ENCODE peak calls at places on chromosomes 11 and 22, in nine cellular contexts. I is PC-3; N is activated T-helper 1 cell treated with anti-CD3 and anti-CD28 coated beads, Interleukin-12 subunit alpha, Interleukin-12 subunit beta, Interleukin-2, Interleukin-4 antibody, amounts not matched to agents 30 ng/mL and 10 ng/mL and 1 ng/mL, durations not matched to agents 14 hours and 24 hours and 36 hours; O is PC-9; C is NCI-H345; S is mesendoderm; X is EL; R is RKO; G is naive thymus-derived CD8-positive, alpha-beta T cell. B is an unnamed sample.

GRCh38 chr11:113951487-113951886 is 23.4 kb upstream of the HTR3A start:
- DNase-seq in C (no peak), O (no peak), X (no peak), G (no peak), I (no peak), N (no peak), S (peak), R (no peak), B (no peak)

GRCh38 chr22:21796863-21797262 is 61.3 kb upstream of the YPEL1 start:
- DNase-seq in R (no peak), X (no peak), S (no peak), I (no peak), O (no peak), N (no peak), G (no peak), C (no peak), B (no peak)

GRCh38 chr11:121890377-121890776 is 225.6 kb downstream of the BLID start:
- DNase-seq in R (no peak), X (peak), O (no peak), C (no peak), N (no peak), I (peak), S (no peak), G (no peak), B (peak)

GRCh38 chr11:111177037-111177988 is 68.2 kb upstream of the POU2AF2 start:
- DNase-seq in X (no peak), O (no peak), R (no peak), S (no peak), G (no peak), N (no peak), I (no peak), C (no peak), B (no peak)

GRCh38 chr11:72483412-72484186 is 49.3 kb upstream of the CLPB start:
- DNase-seq in O (no peak), R (peak), S (no peak), C (no peak), X (peak), N (peak), I (peak), G (no peak), B (peak)

GRCh38 chr22:32698926-32699619 is 102.4 kb upstream of the TIMP3 start:
- DNase-seq in G (no peak), O (no peak), C (no peak), S (no peak), I (no peak), R (no peak), N (no peak), X (no peak), B (no peak)

GRCh38 chr22:26847046-26847445 is 189.7 kb downstream of the MIAT start:
- DNase-seq in S (no peak), G (no peak), C (no peak), R (no peak), N (no peak), O (no peak), X (no peak), I (no peak), B (no peak)

GRCh38 chr11:96114178-96115070 is 190.5 kb upstream of the MTMR2 start:
- DNase-seq in O (peak), R (no peak), N (no peak), I (peak), S (no peak), X (no peak), G (no peak), C (peak), B (no peak)

GRCh38 chr11:122524532-122524882 is 131.0 kb upstream of the UBASH3B start:
- DNase-seq in I (no peak), O (no peak), C (no peak), S (peak), R (no peak), N (no peak), X (no peak), G (no peak), B (no peak)

GRCh38 chr11:128840137-128840536 is 27.0 kb downstream of the KCNJ1 start:
- DNase-seq in O (no peak), N (no peak), G (peak), S (no peak), I (no peak), X (no peak), R (no peak), C (no peak), B (no peak)

GRCh38 chr11:95790933-95791247 is 592 bp downstream of the CEP57 start:
- DNase-seq in I (peak), G (peak), X (peak), C (peak), R (peak), N (peak), O (peak), S (peak), B (peak)

GRCh38 chr11:8656291-8656690 is 26.2 kb downstream of the TRIM66 start:
- DNase-seq in R (no peak), X (no peak), O (no peak), C (no peak), G (no peak), S (no peak), I (no peak), N (no peak), B (no peak)

GRCh38 chr11:56698795-56699194 is at the start of gene OR9G1:
- DNase-seq in X (no peak), O (no peak), C (no peak), R (no peak), S (no peak), I (no peak), G (no peak), N (no peak), B (no peak)

GRCh38 chr11:128482512-128483191 is 104.7 kb downstream of the ETS1 start:
- DNase-seq in O (no peak), N (no peak), R (no peak), I (no peak), S (no peak), C (no peak), X (peak), G (peak), B (no peak)

GRCh38 chr11:17439316-17439782 is 37.3 kb downstream of the ABCC8 start:
- DNase-seq in X (no peak), S (peak), R (no peak), O (no peak), C (peak), G (no peak), N (no peak), I (peak), B (no peak)

GRCh38 chr11:131914299-131914902 is 544.0 kb downstream of the NTM start:
- DNase-seq in S (no peak), X (no peak), O (no peak), N (no peak), R (no peak), G (no peak), I (peak), C (no peak), B (no peak)

GRCh38 chr11:121555172-121555571 is 102.4 kb upstream of the SORL1-AS1 start:
- DNase-seq in G (no peak), C (peak), X (no peak), I (no peak), R (no peak), O (no peak), S (no peak), N (no peak), B (no peak)

GRCh38 chr11:9616858-9617257 is 43.4 kb downstream of the WEE1 start:
- DNase-seq in G (no peak), S (no peak), I (no peak), R (no peak), O (no peak), N (no peak), X (no peak), C (no peak), B (no peak)

GRCh38 chr11:2329551-2329950 is 27.7 kb downstream of the TSPAN32 start:
- DNase-seq in R (no peak), N (no peak), I (no peak), S (no peak), X (no peak), G (no peak), O (no peak), C (no peak), B (no peak)

GRCh38 chr11:113176971-113177370 is 137.4 kb upstream of the TTC12 start:
- DNase-seq in I (no peak), O (no peak), X (peak), C (no peak), S (peak), N (no peak), G (no peak), R (no peak), B (no peak)

GRCh38 chr11:95081412-95081811 is 8.2 kb upstream of the ENDOD1 start:
- DNase-seq in X (no peak), S (peak), I (no peak), C (no peak), O (no peak), R (no peak), N (no peak), G (no peak), B (no peak)

GRCh38 chr11:10317281-10317755 is 12.4 kb downstream of the ADM start:
- DNase-seq in I (no peak), R (no peak), N (no peak), X (no peak), O (no peak), S (peak), C (peak), G (no peak), B (no peak)

GRCh38 chr22:32018056-32018455 is 25.0 kb upstream of the SLC5A1 start:
- DNase-seq in C (no peak), S (no peak), X (no peak), G (no peak), R (no peak), N (no peak), I (no peak), O (no peak), B (no peak)

GRCh38 chr11:80466570-80466969 is 1025.7 kb upstream of the TENM4 start:
- DNase-seq in S (no peak), X (no peak), O (no peak), R (no peak), C (no peak), N (no peak), I (no peak), G (no peak), B (no peak)

GRCh38 chr11:63623513-63624140 is 9.4 kb upstream of the PLAAT3 start:
- DNase-seq in S (no peak), I (no peak), O (no peak), G (no peak), X (no peak), N (no peak), C (no peak), R (no peak), B (no peak)

GRCh38 chr11:1916132-1916985 is 3.1 kb upstream of the TNNT3 start:
- DNase-seq in I (no peak), N (no peak), R (no peak), S (no peak), C (no peak), O (no peak), X (no peak), G (no peak), B (no peak)

GRCh38 chr11:15858881-15859280 is 497.5 kb downstream of the SOX6 start:
- DNase-seq in G (no peak), N (no peak), I (no peak), C (no peak), X (no peak), R (no peak), S (no peak), O (no peak), B (no peak)

GRCh38 chr22:44736581-44737413 is 15.6 kb upstream of the ARHGAP8 start:
- DNase-seq in I (no peak), X (no peak), R (no peak), S (no peak), O (no peak), G (no peak), N (no peak), C (no peak), B (no peak)

GRCh38 chr22:32066820-32067219 is 23.8 kb downstream of the SLC5A1 start:
- DNase-seq in C (no peak), S (no peak), X (no peak), R (no peak), G (no peak), O (no peak), N (no peak), I (no peak), B (no peak)

GRCh38 chr11:10495464-10495786 is 40.4 kb downstream of the AMPD3 start:
- DNase-seq in R (no peak), S (no peak), X (no peak), C (no peak), N (no peak), O (no peak), G (no peak), I (no peak), B (no peak)

GRCh38 chr11:12540913-12541587 is 133.2 kb upstream of the TEAD1 start:
- DNase-seq in N (no peak), C (no peak), O (peak), S (peak), R (no peak), X (peak), G (no peak), I (peak), B (peak)

GRCh38 chr11:97607301-97608000 is 1217.6 kb downstream of the JRKL start:
- DNase-seq in G (no peak), O (no peak), N (no peak), X (no peak), I (no peak), S (no peak), R (no peak), C (no peak), B (no peak)

GRCh38 chr11:11374358-11375148 is 21.5 kb upstream of the CSNK2A3 start:
- DNase-seq in I (no peak), G (no peak), X (no peak), C (no peak), S (no peak), R (no peak), N (no peak), O (no peak), B (no peak)

GRCh38 chr11:45435706-45436105 is 149.6 kb upstream of the SYT13 start:
- DNase-seq in C (no peak), X (no peak), R (no peak), O (no peak), I (no peak), N (no peak), G (no peak), S (no peak), B (no peak)

GRCh38 chr11:1559103-1559951 is 12.7 kb downstream of the DUSP8 start:
- DNase-seq in C (peak), R (no peak), O (peak), G (no peak), S (peak), N (no peak), X (peak), I (peak), B (peak)

GRCh38 chr11:112617089-112617407 is 344.2 kb upstream of the NCAM1 start:
- DNase-seq in S (no peak), N (no peak), C (no peak), G (no peak), O (no peak), R (no peak), X (no peak), I (no peak), B (no peak)

GRCh38 chr11:88849368-88849767 is 216.4 kb downstream of the GRM5 start:
- DNase-seq in I (peak), G (no peak), S (no peak), O (no peak), X (peak), N (no peak), C (no peak), R (peak), B (peak)

GRCh38 chr11:44593194-44593593 is 27.7 kb downstream of the CD82 start:
- DNase-seq in C (no peak), O (no peak), R (no peak), G (no peak), S (no peak), X (no peak), I (no peak), N (no peak), B (no peak)

GRCh38 chr11:65855927-65856363 is 2.0 kb downstream of the CFL1 start:
- DNase-seq in S (no peak), N (no peak), I (no peak), C (no peak), X (no peak), R (no peak), O (no peak), G (no peak), B (no peak)

GRCh38 chr22:28955817-28956216 is 72.4 kb downstream of the ZNRF3 start:
- DNase-seq in R (no peak), S (no peak), O (no peak), G (peak), C (no peak), X (no peak), N (peak), I (no peak), B (no peak)